ENCODE peak calls at places on chromosomes 16 and 17, in eight cellular contexts. One of them, this sample, is unnamed.
A peak's percentile ranks its signal among the peaks of the same experiment; 100 is the strongest.

GRCh38 chr17:43171761-43172487 is 910 bp downstream of the NBR1 start:
- DNase-seq in stimulated activated CD8-positive, alpha-beta memory T cell treated with anti-CD3 and anti-CD28 coated beads, Interleukin-12 subunit alpha, Interleukin-12 subunit beta, amount 100 ng/mL, for 1 hour: no peak
- DNase-seq in fibroblast of pulmonary artery: peak; percentile 95
- DNase-seq in cortex of kidney: no peak
- DNase-seq in amygdala: no peak
- DNase-seq in NCI-H1105: peak; percentile 4
- DNase-seq in WTC11: no peak
- DNase-seq in central memory CD4-positive, alpha-beta T cell: no peak
- DNase-seq in this sample: peak; percentile 12

GRCh38 chr17:65696739-65697394 is 135.4 kb upstream of the AXIN2 start:
- DNase-seq in stimulated activated CD8-positive, alpha-beta memory T cell treated with anti-CD3 and anti-CD28 coated beads, Interleukin-12 subunit alpha, Interleukin-12 subunit beta, amount 100 ng/mL, for 1 hour: no peak
- DNase-seq in fibroblast of pulmonary artery: peak; percentile 60
- DNase-seq in cortex of kidney: no peak
- DNase-seq in amygdala: no peak
- DNase-seq in NCI-H1105: no peak
- DNase-seq in WTC11: no peak
- DNase-seq in central memory CD4-positive, alpha-beta T cell: no peak
- DNase-seq in this sample: no peak

GRCh38 chr16:66222756-66223155 is 143.7 kb upstream of the CDH5 start:
- DNase-seq in stimulated activated CD8-positive, alpha-beta memory T cell treated with anti-CD3 and anti-CD28 coated beads, Interleukin-12 subunit alpha, Interleukin-12 subunit beta, amount 100 ng/mL, for 1 hour: no peak
- DNase-seq in fibroblast of pulmonary artery: no peak
- DNase-seq in cortex of kidney: no peak
- DNase-seq in amygdala: no peak
- DNase-seq in NCI-H1105: no peak
- DNase-seq in WTC11: no peak
- DNase-seq in central memory CD4-positive, alpha-beta T cell: no peak
- DNase-seq in this sample: no peak

GRCh38 chr16:17921357-17921978 is 415.1 kb downstream of the NPIPA8 start:
- DNase-seq in stimulated activated CD8-positive, alpha-beta memory T cell treated with anti-CD3 and anti-CD28 coated beads, Interleukin-12 subunit alpha, Interleukin-12 subunit beta, amount 100 ng/mL, for 1 hour: peak; percentile 15
- DNase-seq in fibroblast of pulmonary artery: peak; percentile 2
- DNase-seq in cortex of kidney: no peak
- DNase-seq in amygdala: no peak
- DNase-seq in NCI-H1105: no peak
- DNase-seq in WTC11: peak; percentile 71
- DNase-seq in central memory CD4-positive, alpha-beta T cell: peak; percentile 24
- DNase-seq in this sample: peak; percentile 29

GRCh38 chr16:67537270-67537635 is 8.6 kb downstream of the RIPOR1 start:
- DNase-seq in stimulated activated CD8-positive, alpha-beta memory T cell treated with anti-CD3 and anti-CD28 coated beads, Interleukin-12 subunit alpha, Interleukin-12 subunit beta, amount 100 ng/mL, for 1 hour: no peak
- DNase-seq in fibroblast of pulmonary artery: peak; percentile 57
- DNase-seq in cortex of kidney: no peak
- DNase-seq in amygdala: no peak
- DNase-seq in NCI-H1105: no peak
- DNase-seq in WTC11: peak; percentile 62
- DNase-seq in central memory CD4-positive, alpha-beta T cell: peak; percentile 38
- DNase-seq in this sample: no peak

GRCh38 chr17:62017496-62017895 is 47.6 kb downstream of the MED13 start:
- DNase-seq in stimulated activated CD8-positive, alpha-beta memory T cell treated with anti-CD3 and anti-CD28 coated beads, Interleukin-12 subunit alpha, Interleukin-12 subunit beta, amount 100 ng/mL, for 1 hour: no peak
- DNase-seq in fibroblast of pulmonary artery: peak; percentile 59
- DNase-seq in cortex of kidney: no peak
- DNase-seq in amygdala: no peak
- DNase-seq in NCI-H1105: no peak
- DNase-seq in WTC11: no peak
- DNase-seq in central memory CD4-positive, alpha-beta T cell: no peak
- DNase-seq in this sample: no peak

GRCh38 chr17:7413346-7413985 is 5.8 kb downstream of the NLGN2 start:
- DNase-seq in stimulated activated CD8-positive, alpha-beta memory T cell treated with anti-CD3 and anti-CD28 coated beads, Interleukin-12 subunit alpha, Interleukin-12 subunit beta, amount 100 ng/mL, for 1 hour: no peak
- DNase-seq in fibroblast of pulmonary artery: peak; percentile 43
- DNase-seq in cortex of kidney: no peak
- DNase-seq in amygdala: no peak
- DNase-seq in NCI-H1105: no peak
- DNase-seq in WTC11: no peak
- DNase-seq in central memory CD4-positive, alpha-beta T cell: no peak
- DNase-seq in this sample: no peak

GRCh38 chr16:88862968-88863367 is 3.5 kb downstream of the PABPN1L start:
- DNase-seq in stimulated activated CD8-positive, alpha-beta memory T cell treated with anti-CD3 and anti-CD28 coated beads, Interleukin-12 subunit alpha, Interleukin-12 subunit beta, amount 100 ng/mL, for 1 hour: no peak
- DNase-seq in fibroblast of pulmonary artery: no peak
- DNase-seq in cortex of kidney: no peak
- DNase-seq in amygdala: no peak
- DNase-seq in NCI-H1105: no peak
- DNase-seq in WTC11: no peak
- DNase-seq in central memory CD4-positive, alpha-beta T cell: no peak
- DNase-seq in this sample: no peak

GRCh38 chr17:82816358-82816757 is 23.5 kb downstream of the ZNF750 start:
- DNase-seq in stimulated activated CD8-positive, alpha-beta memory T cell treated with anti-CD3 and anti-CD28 coated beads, Interleukin-12 subunit alpha, Interleukin-12 subunit beta, amount 100 ng/mL, for 1 hour: no peak
- DNase-seq in fibroblast of pulmonary artery: no peak
- DNase-seq in cortex of kidney: no peak
- DNase-seq in amygdala: no peak
- DNase-seq in NCI-H1105: no peak
- DNase-seq in WTC11: no peak
- DNase-seq in central memory CD4-positive, alpha-beta T cell: no peak
- DNase-seq in this sample: no peak

GRCh38 chr17:35117984-35118383 is 1.7 kb downstream of the RAD51D start:
- DNase-seq in stimulated activated CD8-positive, alpha-beta memory T cell treated with anti-CD3 and anti-CD28 coated beads, Interleukin-12 subunit alpha, Interleukin-12 subunit beta, amount 100 ng/mL, for 1 hour: no peak
- DNase-seq in fibroblast of pulmonary artery: peak; percentile 55
- DNase-seq in cortex of kidney: no peak
- DNase-seq in amygdala: no peak
- DNase-seq in NCI-H1105: no peak
- DNase-seq in WTC11: no peak
- DNase-seq in central memory CD4-positive, alpha-beta T cell: peak; percentile 15
- DNase-seq in this sample: no peak

GRCh38 chr16:50944431-50944830 is 202.5 kb downstream of the CYLD start:
- DNase-seq in stimulated activated CD8-positive, alpha-beta memory T cell treated with anti-CD3 and anti-CD28 coated beads, Interleukin-12 subunit alpha, Interleukin-12 subunit beta, amount 100 ng/mL, for 1 hour: no peak
- DNase-seq in fibroblast of pulmonary artery: no peak
- DNase-seq in cortex of kidney: no peak
- DNase-seq in amygdala: no peak
- DNase-seq in NCI-H1105: no peak
- DNase-seq in WTC11: no peak
- DNase-seq in central memory CD4-positive, alpha-beta T cell: no peak
- DNase-seq in this sample: no peak

GRCh38 chr16:3007059-3007956 is 5.4 kb upstream of the CLDN9 start:
- DNase-seq in stimulated activated CD8-positive, alpha-beta memory T cell treated with anti-CD3 and anti-CD28 coated beads, Interleukin-12 subunit alpha, Interleukin-12 subunit beta, amount 100 ng/mL, for 1 hour: no peak
- DNase-seq in fibroblast of pulmonary artery: no peak
- DNase-seq in cortex of kidney: no peak
- DNase-seq in amygdala: no peak
- DNase-seq in NCI-H1105: no peak
- DNase-seq in WTC11: no peak
- DNase-seq in central memory CD4-positive, alpha-beta T cell: no peak
- DNase-seq in this sample: no peak

GRCh38 chr16:1612320-1613111 is at the start of gene CRAMP1:
- DNase-seq in stimulated activated CD8-positive, alpha-beta memory T cell treated with anti-CD3 and anti-CD28 coated beads, Interleukin-12 subunit alpha, Interleukin-12 subunit beta, amount 100 ng/mL, for 1 hour: no peak
- DNase-seq in fibroblast of pulmonary artery: no peak
- DNase-seq in cortex of kidney: no peak
- DNase-seq in amygdala: no peak
- DNase-seq in NCI-H1105: no peak
- DNase-seq in WTC11: peak; percentile 22
- DNase-seq in central memory CD4-positive, alpha-beta T cell: no peak
- DNase-seq in this sample: no peak

GRCh38 chr17:13520899-13521572 is 80.7 kb downstream of the HS3ST3A1 start:
- DNase-seq in stimulated activated CD8-positive, alpha-beta memory T cell treated with anti-CD3 and anti-CD28 coated beads, Interleukin-12 subunit alpha, Interleukin-12 subunit beta, amount 100 ng/mL, for 1 hour: no peak
- DNase-seq in fibroblast of pulmonary artery: peak; percentile 59
- DNase-seq in cortex of kidney: no peak
- DNase-seq in amygdala: no peak
- DNase-seq in NCI-H1105: no peak
- DNase-seq in WTC11: no peak
- DNase-seq in central memory CD4-positive, alpha-beta T cell: no peak
- DNase-seq in this sample: no peak

GRCh38 chr16:31436221-31437045 is 6.2 kb downstream of the ZNF843 start:
- DNase-seq in stimulated activated CD8-positive, alpha-beta memory T cell treated with anti-CD3 and anti-CD28 coated beads, Interleukin-12 subunit alpha, Interleukin-12 subunit beta, amount 100 ng/mL, for 1 hour: no peak
- DNase-seq in fibroblast of pulmonary artery: no peak
- DNase-seq in cortex of kidney: no peak
- DNase-seq in amygdala: no peak
- DNase-seq in NCI-H1105: no peak
- DNase-seq in WTC11: no peak
- DNase-seq in central memory CD4-positive, alpha-beta T cell: no peak
- DNase-seq in this sample: no peak

GRCh38 chr17:12896386-12896785 is 107.1 kb downstream of the ARHGAP44 start:
- DNase-seq in stimulated activated CD8-positive, alpha-beta memory T cell treated with anti-CD3 and anti-CD28 coated beads, Interleukin-12 subunit alpha, Interleukin-12 subunit beta, amount 100 ng/mL, for 1 hour: no peak
- DNase-seq in fibroblast of pulmonary artery: no peak
- DNase-seq in cortex of kidney: no peak
- DNase-seq in amygdala: no peak
- DNase-seq in NCI-H1105: no peak
- DNase-seq in WTC11: no peak
- DNase-seq in central memory CD4-positive, alpha-beta T cell: no peak
- DNase-seq in this sample: no peak

GRCh38 chr16:55907661-55908060 is 32.5 kb upstream of the CES5A start:
- DNase-seq in stimulated activated CD8-positive, alpha-beta memory T cell treated with anti-CD3 and anti-CD28 coated beads, Interleukin-12 subunit alpha, Interleukin-12 subunit beta, amount 100 ng/mL, for 1 hour: no peak
- DNase-seq in fibroblast of pulmonary artery: no peak
- DNase-seq in cortex of kidney: no peak
- DNase-seq in amygdala: no peak
- DNase-seq in NCI-H1105: no peak
- DNase-seq in WTC11: no peak
- DNase-seq in central memory CD4-positive, alpha-beta T cell: no peak
- DNase-seq in this sample: no peak

GRCh38 chr16:16062023-16062932 is 112.9 kb downstream of the ABCC1 start:
- DNase-seq in stimulated activated CD8-positive, alpha-beta memory T cell treated with anti-CD3 and anti-CD28 coated beads, Interleukin-12 subunit alpha, Interleukin-12 subunit beta, amount 100 ng/mL, for 1 hour: no peak
- DNase-seq in fibroblast of pulmonary artery: peak; percentile 28
- DNase-seq in cortex of kidney: no peak
- DNase-seq in amygdala: no peak
- DNase-seq in NCI-H1105: no peak
- DNase-seq in WTC11: peak; percentile 21
- DNase-seq in central memory CD4-positive, alpha-beta T cell: peak; percentile 8
- DNase-seq in this sample: no peak

GRCh38 chr16:65002265-65002664 is 119.6 kb downstream of the CDH11 start:
- DNase-seq in stimulated activated CD8-positive, alpha-beta memory T cell treated with anti-CD3 and anti-CD28 coated beads, Interleukin-12 subunit alpha, Interleukin-12 subunit beta, amount 100 ng/mL, for 1 hour: no peak
- DNase-seq in fibroblast of pulmonary artery: peak; percentile 89
- DNase-seq in cortex of kidney: no peak
- DNase-seq in amygdala: no peak
- DNase-seq in NCI-H1105: no peak
- DNase-seq in WTC11: no peak
- DNase-seq in central memory CD4-positive, alpha-beta T cell: no peak
- DNase-seq in this sample: no peak

GRCh38 chr17:18033442-18034099 is 5.4 kb downstream of the ATPAF2 start:
- DNase-seq in stimulated activated CD8-positive, alpha-beta memory T cell treated with anti-CD3 and anti-CD28 coated beads, Interleukin-12 subunit alpha, Interleukin-12 subunit beta, amount 100 ng/mL, for 1 hour: no peak
- DNase-seq in fibroblast of pulmonary artery: peak; percentile 92
- DNase-seq in cortex of kidney: no peak
- DNase-seq in amygdala: no peak
- DNase-seq in NCI-H1105: peak; percentile 80
- DNase-seq in WTC11: no peak
- DNase-seq in central memory CD4-positive, alpha-beta T cell: peak; percentile 70
- DNase-seq in this sample: peak; percentile 64

GRCh38 chr17:55728833-55729232 is 6.2 kb upstream of the TMEM100 start:
- DNase-seq in stimulated activated CD8-positive, alpha-beta memory T cell treated with anti-CD3 and anti-CD28 coated beads, Interleukin-12 subunit alpha, Interleukin-12 subunit beta, amount 100 ng/mL, for 1 hour: no peak
- DNase-seq in fibroblast of pulmonary artery: no peak
- DNase-seq in cortex of kidney: no peak
- DNase-seq in amygdala: no peak
- DNase-seq in NCI-H1105: no peak
- DNase-seq in WTC11: no peak
- DNase-seq in central memory CD4-positive, alpha-beta T cell: no peak
- DNase-seq in this sample: no peak

GRCh38 chr16:67244387-67245188 is 2.7 kb downstream of the FHOD1 start:
- DNase-seq in stimulated activated CD8-positive, alpha-beta memory T cell treated with anti-CD3 and anti-CD28 coated beads, Interleukin-12 subunit alpha, Interleukin-12 subunit beta, amount 100 ng/mL, for 1 hour: peak; percentile 69
- DNase-seq in fibroblast of pulmonary artery: peak; percentile 85
- DNase-seq in cortex of kidney: no peak
- DNase-seq in amygdala: no peak
- DNase-seq in NCI-H1105: no peak
- DNase-seq in WTC11: no peak
- DNase-seq in central memory CD4-positive, alpha-beta T cell: peak; percentile 77
- DNase-seq in this sample: no peak

GRCh38 chr16:17368951-17369350 is 101.8 kb downstream of the XYLT1 start:
- DNase-seq in stimulated activated CD8-positive, alpha-beta memory T cell treated with anti-CD3 and anti-CD28 coated beads, Interleukin-12 subunit alpha, Interleukin-12 subunit beta, amount 100 ng/mL, for 1 hour: no peak
- DNase-seq in fibroblast of pulmonary artery: no peak
- DNase-seq in cortex of kidney: no peak
- DNase-seq in amygdala: no peak
- DNase-seq in NCI-H1105: no peak
- DNase-seq in WTC11: no peak
- DNase-seq in central memory CD4-positive, alpha-beta T cell: peak; percentile 84
- DNase-seq in this sample: no peak

GRCh38 chr17:32461853-32462617 is 17.7 kb downstream of the PSMD11 start:
- DNase-seq in stimulated activated CD8-positive, alpha-beta memory T cell treated with anti-CD3 and anti-CD28 coated beads, Interleukin-12 subunit alpha, Interleukin-12 subunit beta, amount 100 ng/mL, for 1 hour: peak; percentile 59
- DNase-seq in fibroblast of pulmonary artery: peak; percentile 67
- DNase-seq in cortex of kidney: no peak
- DNase-seq in amygdala: no peak
- DNase-seq in NCI-H1105: peak; percentile 18
- DNase-seq in WTC11: peak; percentile 71
- DNase-seq in central memory CD4-positive, alpha-beta T cell: peak; percentile 56
- DNase-seq in this sample: peak; percentile 9

GRCh38 chr17:1470774-1471462 is 14.9 kb upstream of the CRK start:
- DNase-seq in stimulated activated CD8-positive, alpha-beta memory T cell treated with anti-CD3 and anti-CD28 coated beads, Interleukin-12 subunit alpha, Interleukin-12 subunit beta, amount 100 ng/mL, for 1 hour: no peak
- DNase-seq in fibroblast of pulmonary artery: no peak
- DNase-seq in cortex of kidney: no peak
- DNase-seq in amygdala: no peak
- DNase-seq in NCI-H1105: no peak
- DNase-seq in WTC11: no peak
- DNase-seq in central memory CD4-positive, alpha-beta T cell: no peak
- DNase-seq in this sample: no peak

GRCh38 chr16:1333149-1333812 is at the start of gene BAIAP3:
- DNase-seq in stimulated activated CD8-positive, alpha-beta memory T cell treated with anti-CD3 and anti-CD28 coated beads, Interleukin-12 subunit alpha, Interleukin-12 subunit beta, amount 100 ng/mL, for 1 hour: no peak
- DNase-seq in fibroblast of pulmonary artery: peak; percentile 35
- DNase-seq in cortex of kidney: no peak
- DNase-seq in amygdala: no peak
- DNase-seq in NCI-H1105: no peak
- DNase-seq in WTC11: peak; percentile 62
- DNase-seq in central memory CD4-positive, alpha-beta T cell: peak; percentile 31
- DNase-seq in this sample: no peak

GRCh38 chr16:79845734-79846135 is 245.2 kb upstream of the MAF start:
- DNase-seq in stimulated activated CD8-positive, alpha-beta memory T cell treated with anti-CD3 and anti-CD28 coated beads, Interleukin-12 subunit alpha, Interleukin-12 subunit beta, amount 100 ng/mL, for 1 hour: no peak
- DNase-seq in fibroblast of pulmonary artery: no peak
- DNase-seq in cortex of kidney: no peak
- DNase-seq in amygdala: no peak
- DNase-seq in NCI-H1105: no peak
- DNase-seq in WTC11: no peak
- DNase-seq in central memory CD4-positive, alpha-beta T cell: no peak
- DNase-seq in this sample: no peak

GRCh38 chr17:66255112-66255511 is 25.9 kb upstream of the APOH start:
- DNase-seq in stimulated activated CD8-positive, alpha-beta memory T cell treated with anti-CD3 and anti-CD28 coated beads, Interleukin-12 subunit alpha, Interleukin-12 subunit beta, amount 100 ng/mL, for 1 hour: peak; percentile 6
- DNase-seq in fibroblast of pulmonary artery: peak; percentile 90
- DNase-seq in cortex of kidney: no peak
- DNase-seq in amygdala: no peak
- DNase-seq in NCI-H1105: peak; percentile 61
- DNase-seq in WTC11: no peak
- DNase-seq in central memory CD4-positive, alpha-beta T cell: peak; percentile 66
- DNase-seq in this sample: peak; percentile 36

GRCh38 chr16:86969716-86970115 is 347.5 kb downstream of the C16orf95 start:
- DNase-seq in stimulated activated CD8-positive, alpha-beta memory T cell treated with anti-CD3 and anti-CD28 coated beads, Interleukin-12 subunit alpha, Interleukin-12 subunit beta, amount 100 ng/mL, for 1 hour: no peak
- DNase-seq in fibroblast of pulmonary artery: no peak
- DNase-seq in cortex of kidney: no peak
- DNase-seq in amygdala: no peak
- DNase-seq in NCI-H1105: no peak
- DNase-seq in WTC11: no peak
- DNase-seq in central memory CD4-positive, alpha-beta T cell: no peak
- DNase-seq in this sample: no peak

GRCh38 chr16:79286646-79287423 is 313.7 kb downstream of the MAF start:
- DNase-seq in stimulated activated CD8-positive, alpha-beta memory T cell treated with anti-CD3 and anti-CD28 coated beads, Interleukin-12 subunit alpha, Interleukin-12 subunit beta, amount 100 ng/mL, for 1 hour: no peak
- DNase-seq in fibroblast of pulmonary artery: no peak
- DNase-seq in cortex of kidney: no peak
- DNase-seq in amygdala: peak; percentile 45
- DNase-seq in NCI-H1105: peak; percentile 89
- DNase-seq in WTC11: peak; percentile 41
- DNase-seq in central memory CD4-positive, alpha-beta T cell: peak; percentile 19
- DNase-seq in this sample: peak; percentile 60

GRCh38 chr17:66920965-66921364 is 43.5 kb upstream of the CACNG4 start:
- DNase-seq in stimulated activated CD8-positive, alpha-beta memory T cell treated with anti-CD3 and anti-CD28 coated beads, Interleukin-12 subunit alpha, Interleukin-12 subunit beta, amount 100 ng/mL, for 1 hour: no peak
- DNase-seq in fibroblast of pulmonary artery: no peak
- DNase-seq in cortex of kidney: no peak
- DNase-seq in amygdala: no peak
- DNase-seq in NCI-H1105: no peak
- DNase-seq in WTC11: no peak
- DNase-seq in central memory CD4-positive, alpha-beta T cell: no peak
- DNase-seq in this sample: no peak

GRCh38 chr16:46862555-46863447 is 21.4 kb upstream of the GPT2 start:
- DNase-seq in stimulated activated CD8-positive, alpha-beta memory T cell treated with anti-CD3 and anti-CD28 coated beads, Interleukin-12 subunit alpha, Interleukin-12 subunit beta, amount 100 ng/mL, for 1 hour: no peak
- DNase-seq in fibroblast of pulmonary artery: no peak
- DNase-seq in cortex of kidney: no peak
- DNase-seq in amygdala: no peak
- DNase-seq in NCI-H1105: no peak
- DNase-seq in WTC11: no peak
- DNase-seq in central memory CD4-positive, alpha-beta T cell: no peak
- DNase-seq in this sample: no peak

GRCh38 chr17:74812109-74812864 is 36.1 kb upstream of the NAT9 start:
- DNase-seq in stimulated activated CD8-positive, alpha-beta memory T cell treated with anti-CD3 and anti-CD28 coated beads, Interleukin-12 subunit alpha, Interleukin-12 subunit beta, amount 100 ng/mL, for 1 hour: no peak
- DNase-seq in fibroblast of pulmonary artery: no peak
- DNase-seq in cortex of kidney: no peak
- DNase-seq in amygdala: no peak
- DNase-seq in NCI-H1105: no peak
- DNase-seq in WTC11: no peak
- DNase-seq in central memory CD4-positive, alpha-beta T cell: no peak
- DNase-seq in this sample: no peak

GRCh38 chr16:54107803-54108202 is 178.8 kb downstream of the IRX3 start:
- DNase-seq in stimulated activated CD8-positive, alpha-beta memory T cell treated with anti-CD3 and anti-CD28 coated beads, Interleukin-12 subunit alpha, Interleukin-12 subunit beta, amount 100 ng/mL, for 1 hour: no peak
- DNase-seq in fibroblast of pulmonary artery: peak; percentile 11
- DNase-seq in cortex of kidney: no peak
- DNase-seq in amygdala: no peak
- DNase-seq in NCI-H1105: no peak
- DNase-seq in WTC11: no peak
- DNase-seq in central memory CD4-positive, alpha-beta T cell: no peak
- DNase-seq in this sample: no peak